ENCODE peak calls at places on chromosomes 3 and 15, in four cellular contexts. X is tibial artery, J is mesothelial cell of epicardium, M is cardiac muscle cell. P is an unnamed sample.

GRCh38 chr15:96331141-96331941 is 841 bp downstream of the NR2F2 start:
- DNase-seq in X (no peak), J (peak), M (peak), P (peak)

GRCh38 chr3:64188810-64189560 is 36.3 kb downstream of the PRICKLE2 start:
- DNase-seq in X (peak), J (no peak), M (peak), P (no peak)

GRCh38 chr3:50319872-50320625 is 2.5 kb downstream of the HYAL2 start:
- DNase-seq in X (no peak), J (no peak), M (no peak), P (no peak)

GRCh38 chr15:82139823-82140268 is 94.0 kb upstream of the MEX3B start:
- DNase-seq in X (no peak), J (no peak), M (peak), P (no peak)

GRCh38 chr3:131786386-131786785 is 248.4 kb downstream of the CPNE4 start:
- DNase-seq in X (no peak), J (no peak), M (no peak), P (no peak)

GRCh38 chr3:38473229-38473628 is 19.5 kb downstream of the ACVR2B start:
- DNase-seq in X (no peak), J (no peak), M (no peak), P (no peak)

GRCh38 chr3:55544219-55544618 is 57.1 kb upstream of the WNT5A start:
- DNase-seq in X (no peak), J (no peak), M (no peak), P (no peak)

GRCh38 chr15:74891469-74891868 is 1.6 kb downstream of the MPI start:
- DNase-seq in X (no peak), J (no peak), M (no peak), P (no peak)

GRCh38 chr3:125143538-125143937 is 69.0 kb downstream of the SLC12A8 start:
- DNase-seq in X (no peak), J (no peak), M (peak), P (no peak)

GRCh38 chr3:123027292-123028232 is at the start of gene SEMA5B:
- DNase-seq in X (peak), J (peak), M (peak), P (peak)

GRCh38 chr15:79283252-79284048 is 928 bp downstream of the ANKRD34C start:
- DNase-seq in X (no peak), J (peak), M (peak), P (peak)

GRCh38 chr3:77159182-77159581 is 119.3 kb downstream of the ROBO2 start:
- DNase-seq in X (no peak), J (no peak), M (no peak), P (no peak)

GRCh38 chr3:52838561-52839267 is 3.9 kb upstream of the MUSTN1 start:
- DNase-seq in X (no peak), J (no peak), M (no peak), P (no peak)

GRCh38 chr3:9903238-9903624 is 583 bp downstream of the IL17RE start:
- DNase-seq in X (peak), J (no peak), M (peak), P (no peak)

GRCh38 chr3:50222169-50222528 is 13.9 kb upstream of the GNAI2 start:
- DNase-seq in X (no peak), J (no peak), M (no peak), P (no peak)

GRCh38 chr3:52820741-52821140 is 9.7 kb downstream of the ITIH4 start:
- DNase-seq in X (no peak), J (no peak), M (peak), P (peak)

GRCh38 chr3:12967751-12968209 is 105.4 kb downstream of the IQSEC1 start:
- DNase-seq in X (peak), J (peak), M (peak), P (peak)

GRCh38 chr3:63576826-63577225 is 75.6 kb upstream of the SNTN start:
- DNase-seq in X (no peak), J (no peak), M (no peak), P (no peak)

GRCh38 chr3:182909318-182910040 is 70.9 kb downstream of the DCUN1D1 start:
- DNase-seq in X (no peak), J (no peak), M (peak), P (no peak)

GRCh38 chr3:134487406-134487805 is 1.5 kb downstream of the CEP63 start:
- DNase-seq in X (no peak), J (no peak), M (no peak), P (no peak)

GRCh38 chr3:39294446-39295183 is 14.8 kb upstream of the CX3CR1 start:
- DNase-seq in X (no peak), J (no peak), M (no peak), P (no peak)

GRCh38 chr3:142603340-142603730 is 7.1 kb downstream of the PLS1 start:
- DNase-seq in X (no peak), J (no peak), M (no peak), P (no peak)

GRCh38 chr3:10977864-10978510 is 14.6 kb upstream of the SLC6A1 start:
- DNase-seq in X (no peak), J (no peak), M (peak), P (no peak)

GRCh38 chr15:63892794-63893441 is 59.2 kb upstream of the HERC1 start:
- DNase-seq in X (peak), J (no peak), M (no peak), P (no peak)

GRCh38 chr15:50523736-50524318 is 22.6 kb downstream of the USP50 start:
- DNase-seq in X (no peak), J (no peak), M (peak), P (no peak)

GRCh38 chr3:37457392-37458065 is 283.1 kb upstream of the LRRFIP2 start:
- DNase-seq in X (no peak), J (no peak), M (peak), P (no peak)

GRCh38 chr15:57680021-57680420 is 26.5 kb upstream of the POLR2M start:
- DNase-seq in X (no peak), J (no peak), M (peak), P (no peak)

GRCh38 chr3:73622135-73622534 is 2.6 kb downstream of the PDZRN3 start:
- DNase-seq in X (peak), J (peak), M (peak), P (peak)

GRCh38 chr3:183371672-183371968 is 56.8 kb downstream of the MCF2L2 start:
- DNase-seq in X (no peak), J (no peak), M (peak), P (no peak)

GRCh38 chr15:101499863-101500713 is 10.6 kb upstream of the PCSK6 start:
- DNase-seq in X (no peak), J (no peak), M (no peak), P (no peak)

GRCh38 chr3:71006810-71007785 is 576.4 kb downstream of the FOXP1 start:
- DNase-seq in X (no peak), J (no peak), M (peak), P (no peak)

GRCh38 chr3:170766253-170766652 is 103.7 kb downstream of the RPL22L1 start:
- DNase-seq in X (no peak), J (no peak), M (no peak), P (no peak)

GRCh38 chr3:70988111-70988510 is 595.4 kb downstream of the FOXP1 start:
- DNase-seq in X (no peak), J (no peak), M (no peak), P (no peak)